ENCODE peak calls at places on chromosome 1, in four cellular contexts. Y is effector CD8-positive, alpha-beta T cell; J is EL; E is cardiac fibroblast. K is an unnamed sample.
A peak's percentile ranks its signal among the peaks of the same experiment; 100 is the strongest.

GRCh38 chr1:209875510-209875909 is 47.7 kb downstream of the UTP25 start:
- DNase-seq in Y (no peak), J (peak; percentile 60), E (peak; percentile 75), K (peak; percentile 82)

GRCh38 chr1:41919764-41920397 is 1.2 kb upstream of the HIVEP3 start:
- DNase-seq in Y (peak; percentile 52), J (peak; percentile 60), E (no peak), K (peak; percentile 77)

GRCh38 chr1:157193702-157194391 is 55.7 kb upstream of the ETV3 start:
- DNase-seq in Y (peak; percentile 7), J (peak; percentile 64), E (peak; percentile 71), K (peak; percentile 68)

GRCh38 chr1:109796484-109797305 is 33.0 kb upstream of the EPS8L3 start:
- DNase-seq in Y (no peak), J (peak; percentile 43), E (peak; percentile 76), K (peak; percentile 47)

GRCh38 chr1:205356424-205357151 is at the start of gene KLHDC8A:
- DNase-seq in Y (no peak), J (no peak), E (peak; percentile 54), K (no peak)

GRCh38 chr1:37305841-37306240 is 168.5 kb upstream of the ZC3H12A start:
- DNase-seq in Y (no peak), J (no peak), E (no peak), K (no peak)

GRCh38 chr1:52697795-52698674 is at the start of gene COA7:
- DNase-seq in Y (peak; percentile 54), J (peak; percentile 85), E (peak; percentile 87), K (peak; percentile 94)

GRCh38 chr1:210394281-210394798 is 65.6 kb downstream of the HHAT start:
- DNase-seq in Y (no peak), J (peak; percentile 48), E (peak; percentile 34), K (peak; percentile 80)

GRCh38 chr1:165645654-165646366 is 14.8 kb downstream of the MGST3 start:
- DNase-seq in Y (no peak), J (no peak), E (no peak), K (peak; percentile 51)

GRCh38 chr1:239810071-239810481 is 281.6 kb upstream of the FMN2 start:
- DNase-seq in Y (no peak), J (peak; percentile 65), E (no peak), K (peak; percentile 30)

GRCh38 chr1:59414406-59415133 is 117.7 kb downstream of the FGGY start:
- DNase-seq in Y (no peak), J (peak; percentile 46), E (peak; percentile 62), K (peak; percentile 48)

GRCh38 chr1:62271137-62271536 is 48.1 kb downstream of the KANK4 start:
- DNase-seq in Y (no peak), J (no peak), E (no peak), K (no peak)

GRCh38 chr1:154157520-154158306 is 2.8 kb upstream of the NUP210L start:
- DNase-seq in Y (peak; percentile 43), J (no peak), E (peak; percentile 68), K (no peak)

GRCh38 chr1:7401814-7402547 is 369.1 kb upstream of the VAMP3 start:
- DNase-seq in Y (no peak), J (peak; percentile 99), E (peak; percentile 82), K (peak; percentile 97)

GRCh38 chr1:201001962-201002361 is 21.6 kb downstream of the KIF21B start:
- DNase-seq in Y (no peak), J (no peak), E (no peak), K (no peak)

GRCh38 chr1:223765036-223765718 is 52.8 kb downstream of the CAPN2 start:
- DNase-seq in Y (no peak), J (peak; percentile 34), E (peak; percentile 41), K (no peak)

GRCh38 chr1:167720965-167721616 is 691 bp upstream of the MPZL1 start:
- DNase-seq in Y (no peak), J (peak; percentile 68), E (peak; percentile 73), K (peak; percentile 70)

GRCh38 chr1:59349101-59349500 is 52.2 kb downstream of the FGGY start:
- DNase-seq in Y (no peak), J (no peak), E (no peak), K (no peak)

GRCh38 chr1:25222606-25223005 is 9.7 kb downstream of the SYF2 start:
- DNase-seq in Y (no peak), J (no peak), E (no peak), K (no peak)

GRCh38 chr1:36224537-36225297 is 474 bp downstream of the THRAP3 start:
- DNase-seq in Y (peak; percentile 75), J (peak; percentile 91), E (peak; percentile 91), K (peak; percentile 92)

GRCh38 chr1:116711061-116711582 is 43.1 kb upstream of the CD2 start:
- DNase-seq in Y (no peak), J (no peak), E (no peak), K (peak; percentile 37)

GRCh38 chr1:213244664-213245091 is 193.6 kb downstream of the RPS6KC1 start:
- DNase-seq in Y (no peak), J (peak; percentile 48), E (peak; percentile 75), K (peak; percentile 71)

GRCh38 chr1:156214024-156214748 is 1.4 kb downstream of the PMF1 start:
- DNase-seq in Y (no peak), J (peak; percentile 59), E (peak; percentile 60), K (peak; percentile 58)

GRCh38 chr1:214842856-214843255 is 239.7 kb upstream of the KCNK2 start:
- DNase-seq in Y (no peak), J (peak; percentile 85), E (no peak), K (peak; percentile 36)

GRCh38 chr1:32703479-32704291 is 1.1 kb upstream of the SYNC start:
- DNase-seq in Y (no peak), J (peak; percentile 99), E (peak; percentile 96), K (peak; percentile 99)

GRCh38 chr1:19794583-19794982 is 5.1 kb downstream of the TMCO4 start:
- DNase-seq in Y (no peak), J (no peak), E (no peak), K (no peak)

GRCh38 chr1:109894823-109895719 is 15.6 kb upstream of the CSF1 start:
- DNase-seq in Y (no peak), J (no peak), E (no peak), K (no peak)